ENCODE peak calls at places on chromosomes 13 and 19, in five cellular contexts. One of them, this sample, is unnamed.

GRCh38 chr19:41238244-41238643 is 19.2 kb downstream of the AXL start:
- DNase-seq in H9: no peak
- DNase-seq in heart right ventricle: no peak
- DNase-seq in GM23338: no peak
- DNase-seq in ascending aorta: no peak
- DNase-seq in this sample: no peak

GRCh38 chr13:106182404-106182803 is 353.1 kb downstream of the EFNB2 start:
- DNase-seq in H9: no peak
- DNase-seq in heart right ventricle: no peak
- DNase-seq in GM23338: no peak
- DNase-seq in ascending aorta: no peak
- DNase-seq in this sample: peak; percentile 92

GRCh38 chr19:30682576-30683536 is 310.7 kb downstream of the ZNF536 start:
- DNase-seq in H9: peak; percentile 63
- DNase-seq in heart right ventricle: peak; percentile 74
- DNase-seq in ascending aorta: peak; percentile 75
- DNase-seq in GM23338: peak; percentile 82
- DNase-seq in this sample: peak; percentile 68

GRCh38 chr13:34349091-34349722 is 531.3 kb downstream of the RFC3 start:
- DNase-seq in ascending aorta: no peak
- DNase-seq in GM23338: no peak
- DNase-seq in heart right ventricle: peak; percentile 41
- DNase-seq in H9: no peak
- DNase-seq in this sample: peak; percentile 85

GRCh38 chr19:2507109-2507508 is 31.2 kb downstream of the GADD45B start:
- DNase-seq in H9: no peak
- DNase-seq in heart right ventricle: no peak
- DNase-seq in ascending aorta: peak; percentile 75
- DNase-seq in GM23338: no peak
- DNase-seq in this sample: peak; percentile 39

GRCh38 chr19:13122275-13122878 is 4.3 kb downstream of the NACC1 start:
- DNase-seq in H9: no peak
- DNase-seq in GM23338: no peak
- DNase-seq in ascending aorta: no peak
- DNase-seq in heart right ventricle: no peak
- DNase-seq in this sample: no peak

GRCh38 chr19:9487016-9487415 is 11.4 kb downstream of the ZNF560 start:
- DNase-seq in H9: no peak
- DNase-seq in GM23338: no peak
- DNase-seq in heart right ventricle: no peak
- DNase-seq in ascending aorta: no peak
- DNase-seq in this sample: no peak

GRCh38 chr13:84096221-84096620 is 213.9 kb upstream of the SLITRK1 start:
- DNase-seq in heart right ventricle: no peak
- DNase-seq in H9: no peak
- DNase-seq in ascending aorta: no peak
- DNase-seq in GM23338: no peak
- DNase-seq in this sample: peak; percentile 1

GRCh38 chr13:105343134-105343806 is 1192.2 kb downstream of the EFNB2 start:
- DNase-seq in GM23338: no peak
- DNase-seq in H9: no peak
- DNase-seq in ascending aorta: no peak
- DNase-seq in heart right ventricle: no peak
- DNase-seq in this sample: no peak

GRCh38 chr19:48330012-48330681 is 4.8 kb downstream of the EMP3 start:
- DNase-seq in ascending aorta: peak; percentile 71
- DNase-seq in GM23338: peak; percentile 95
- DNase-seq in heart right ventricle: peak; percentile 74
- DNase-seq in H9: peak; percentile 92
- DNase-seq in this sample: peak; percentile 80

GRCh38 chr13:38624822-38625221 is 62.1 kb upstream of the FREM2 start:
- DNase-seq in H9: peak; percentile 86
- DNase-seq in ascending aorta: no peak
- DNase-seq in heart right ventricle: no peak
- DNase-seq in GM23338: peak; percentile 93
- DNase-seq in this sample: no peak

GRCh38 chr19:33998739-33999345 is 173.5 kb upstream of the LSM14A start:
- DNase-seq in GM23338: no peak
- DNase-seq in ascending aorta: no peak
- DNase-seq in H9: no peak
- DNase-seq in heart right ventricle: no peak
- DNase-seq in this sample: no peak

GRCh38 chr19:16435238-16435911 is 36.4 kb downstream of the EPS15L1 start:
- DNase-seq in heart right ventricle: no peak
- DNase-seq in ascending aorta: peak; percentile 79
- DNase-seq in GM23338: no peak
- DNase-seq in H9: no peak
- DNase-seq in this sample: peak; percentile 64

GRCh38 chr13:33153421-33154381 is 131.9 kb downstream of the STARD13 start:
- DNase-seq in heart right ventricle: peak; percentile 49
- DNase-seq in H9: no peak
- DNase-seq in GM23338: peak; percentile 25
- DNase-seq in ascending aorta: no peak
- DNase-seq in this sample: no peak

GRCh38 chr13:40490086-40490723 is 176.2 kb downstream of the FOXO1 start:
- DNase-seq in ascending aorta: peak; percentile 55
- DNase-seq in H9: no peak
- DNase-seq in GM23338: no peak
- DNase-seq in heart right ventricle: no peak
- DNase-seq in this sample: no peak

GRCh38 chr19:49787746-49788145 is 20.9 kb downstream of the AP2A1 start:
- DNase-seq in H9: no peak
- DNase-seq in GM23338: no peak
- DNase-seq in ascending aorta: no peak
- DNase-seq in heart right ventricle: no peak
- DNase-seq in this sample: no peak

GRCh38 chr19:24033962-24034342 is 53.0 kb upstream of the ZNF254 start:
- DNase-seq in H9: no peak
- DNase-seq in ascending aorta: peak; percentile 68
- DNase-seq in heart right ventricle: peak; percentile 35
- DNase-seq in GM23338: peak; percentile 50
- DNase-seq in this sample: peak; percentile 65

GRCh38 chr19:17370026-17370587 is 7.0 kb downstream of the PLVAP start:
- DNase-seq in heart right ventricle: no peak
- DNase-seq in ascending aorta: peak; percentile 68
- DNase-seq in H9: no peak
- DNase-seq in GM23338: no peak
- DNase-seq in this sample: no peak

GRCh38 chr13:44431150-44431549 is 57.5 kb downstream of the SERP2 start:
- DNase-seq in ascending aorta: no peak
- DNase-seq in GM23338: no peak
- DNase-seq in H9: no peak
- DNase-seq in heart right ventricle: no peak
- DNase-seq in this sample: no peak

GRCh38 chr19:15112385-15112784 is 5.2 kb downstream of the SYDE1 start:
- DNase-seq in H9: peak; percentile 77
- DNase-seq in heart right ventricle: no peak
- DNase-seq in ascending aorta: no peak
- DNase-seq in GM23338: peak; percentile 75
- DNase-seq in this sample: peak; percentile 47
- TF ChIP-seq CTCF in H9: no peak
- TF ChIP-seq CTCF in heart right ventricle: no peak
- TF ChIP-seq CTCF in ascending aorta: no peak
- TF ChIP-seq CTCF in GM23338: peak; percentile 42
- TF ChIP-seq CTCF in this sample: peak; percentile 5

DNA sequence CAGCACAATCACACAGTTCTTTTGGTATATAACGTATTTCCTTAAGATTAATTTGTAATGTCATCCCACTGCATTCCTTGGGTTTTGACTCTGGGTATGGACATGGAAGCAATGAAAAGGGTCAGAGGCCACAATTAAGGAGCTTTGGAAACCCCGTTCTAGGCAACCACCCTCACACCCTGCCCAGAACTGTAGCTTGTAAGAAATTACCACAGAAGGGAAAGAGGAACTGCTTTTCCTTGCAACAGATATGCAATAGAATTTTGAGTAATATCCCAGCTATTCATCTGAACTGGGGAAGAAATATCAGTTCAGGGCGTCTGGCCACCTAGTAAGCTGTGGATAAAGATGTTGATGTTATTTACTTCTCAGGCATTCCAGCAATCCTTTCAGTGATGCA is 980 bp upstream of the CLC start:
- DNase-seq in GM23338: no peak
- DNase-seq in heart right ventricle: no peak
- DNase-seq in H9: no peak
- DNase-seq in ascending aorta: no peak
- DNase-seq in this sample: no peak
- H3K4me1 ChIP-seq in GM23338: peaks cover 12% of the 10 kb centered on the region
- H3K4me1 ChIP-seq in heart right ventricle: no peaks in the 10 kb centered on the region
- H3K4me1 ChIP-seq in H9: no peaks in the 10 kb centered on the region
- H3K4me1 ChIP-seq in ascending aorta: no peaks in the 10 kb centered on the region
- H3K4me1 ChIP-seq in this sample: no peaks in the 10 kb centered on the region

GRCh38 chr19:14941189-14941588 is at the start of gene OR7C2:
- DNase-seq in H9: no peak
- DNase-seq in heart right ventricle: no peak
- DNase-seq in ascending aorta: no peak
- DNase-seq in GM23338: no peak
- DNase-seq in this sample: no peak
- TF ChIP-seq CTCF in H9: no peak
- TF ChIP-seq CTCF in heart right ventricle: no peak
- TF ChIP-seq CTCF in ascending aorta: no peak
- TF ChIP-seq CTCF in GM23338: no peak
- TF ChIP-seq CTCF in this sample: no peak

DNA sequence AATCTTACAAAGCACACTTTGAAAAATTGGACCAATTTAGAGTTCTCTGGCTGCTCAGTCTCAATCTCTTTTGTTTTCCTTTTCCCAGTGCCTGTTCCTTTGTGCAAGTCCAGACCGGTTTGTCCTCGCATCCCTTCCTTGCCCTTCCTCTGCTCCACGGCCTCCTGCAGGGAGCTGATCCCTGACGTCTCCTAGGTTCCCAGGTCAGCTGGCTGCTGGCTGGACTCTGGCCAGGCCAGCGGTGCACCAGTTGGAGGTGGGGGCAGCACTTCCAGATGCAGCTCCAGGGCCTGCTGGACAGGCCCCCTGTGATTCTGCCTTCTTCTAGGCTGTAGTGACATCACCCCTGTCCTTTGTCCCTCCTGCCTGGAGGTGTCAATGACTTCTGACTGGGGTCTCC is 44.0 kb upstream of the KPNA3 start:
- DNase-seq in H9: peak; percentile 46
- DNase-seq in GM23338: peak; percentile 38
- DNase-seq in heart right ventricle: no peak
- DNase-seq in ascending aorta: no peak
- DNase-seq in this sample: peak; percentile 36
- H3K4me1 ChIP-seq in H9: no peaks in the 10 kb centered on the region
- H3K4me1 ChIP-seq in GM23338: peaks cover 10% of the 10 kb centered on the region
- H3K4me1 ChIP-seq in heart right ventricle: no peaks in the 10 kb centered on the region
- H3K4me1 ChIP-seq in ascending aorta: no peaks in the 10 kb centered on the region
- H3K4me1 ChIP-seq in this sample: peaks cover 15% of the 10 kb centered on the region

GRCh38 chr19:15251749-15252397 is 19.6 kb upstream of the EPHX3 start:
- DNase-seq in heart right ventricle: peak; percentile 83
- DNase-seq in ascending aorta: peak; percentile 94
- DNase-seq in H9: peak; percentile 84
- DNase-seq in GM23338: peak; percentile 93
- DNase-seq in this sample: peak; percentile 61

GRCh38 chr19:15251010-15251748 is 18.9 kb upstream of the EPHX3 start:
- DNase-seq in ascending aorta: peak; percentile 90
- DNase-seq in heart right ventricle: peak; percentile 54
- DNase-seq in H9: no peak
- DNase-seq in GM23338: no peak
- DNase-seq in this sample: no peak

GRCh38 chr19:15253076-15253475 is 20.8 kb upstream of the EPHX3 start:
- DNase-seq in ascending aorta: no peak
- DNase-seq in GM23338: no peak
- DNase-seq in heart right ventricle: no peak
- DNase-seq in H9: no peak
- DNase-seq in this sample: no peak

GRCh38 chr19:15253513-15253912 is 21.3 kb upstream of the EPHX3 start:
- DNase-seq in GM23338: no peak
- DNase-seq in ascending aorta: no peak
- DNase-seq in heart right ventricle: peak; percentile 42
- DNase-seq in H9: no peak
- DNase-seq in this sample: no peak

DNA sequence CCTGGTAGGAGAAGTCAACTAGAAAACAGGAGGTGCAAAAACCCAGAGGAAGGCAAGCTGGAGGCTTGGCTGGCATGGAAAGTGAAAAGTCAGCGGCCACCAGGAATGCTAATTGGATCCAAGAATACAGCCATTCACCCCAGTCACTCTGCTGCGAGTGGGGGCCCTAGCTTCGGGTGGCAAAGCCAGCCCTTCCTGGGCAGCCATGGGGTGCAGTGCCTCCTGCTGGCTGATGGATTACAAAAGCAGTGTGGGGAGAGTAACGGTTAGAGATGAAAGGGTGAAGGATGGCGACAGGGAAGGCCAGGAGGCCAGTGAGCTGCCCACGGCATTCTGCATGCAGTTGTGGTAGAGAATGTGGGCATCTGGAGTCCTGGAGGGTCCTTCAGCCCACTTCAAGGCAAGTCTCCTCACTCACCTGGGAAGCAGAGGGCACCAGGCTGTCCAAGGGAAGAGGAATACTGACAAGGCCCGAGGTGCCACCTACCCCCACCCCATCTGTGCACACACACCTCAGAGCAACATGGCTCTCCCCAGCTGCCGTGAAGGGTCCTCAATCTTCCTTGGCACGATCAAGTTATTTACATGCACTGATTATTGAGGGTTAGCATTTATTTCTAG is 20.3 kb upstream of the EPHX3 start:
- DNase-seq in ascending aorta: peak; percentile 85
- DNase-seq in H9: peak; percentile 44
- DNase-seq in GM23338: peak; percentile 46
- DNase-seq in heart right ventricle: no peak
- DNase-seq in this sample: no peak
- TF ChIP-seq CTCF in ascending aorta: peak; percentile 73
- TF ChIP-seq CTCF in H9: peak; percentile 62
- TF ChIP-seq CTCF in GM23338: peak; percentile 71
- TF ChIP-seq CTCF in heart right ventricle: peak; percentile 22
- TF ChIP-seq CTCF in this sample: peak; percentile 47

This sample was measured in mammary epithelial cell.